ENCODE peak calls at places on chromosomes 2 and 18, in five cellular contexts. One of them, this sample, is unnamed.

GRCh38 chr2:127394464-127394863 is 6.7 kb upstream of the MAP3K2 start:
- DNase-seq in hepatocyte: no peak
- DNase-seq in AG04450: no peak
- DNase-seq in uterus: no peak
- DNase-seq in cardiac fibroblast: no peak
- DNase-seq in this sample: no peak

GRCh38 chr18:77653792-77654191 is 404.1 kb downstream of the GALR1 start:
- DNase-seq in hepatocyte: no peak
- DNase-seq in AG04450: no peak
- DNase-seq in uterus: no peak
- DNase-seq in cardiac fibroblast: no peak
- DNase-seq in this sample: no peak

GRCh38 chr2:55033076-55033742 is 17.0 kb downstream of the RTN4 start:
- DNase-seq in hepatocyte: no peak
- DNase-seq in AG04450: no peak
- DNase-seq in uterus: no peak
- DNase-seq in cardiac fibroblast: no peak
- DNase-seq in this sample: no peak

GRCh38 chr2:57760448-57760847 is 286.2 kb upstream of the VRK2 start:
- DNase-seq in hepatocyte: no peak
- DNase-seq in AG04450: no peak
- DNase-seq in uterus: no peak
- DNase-seq in cardiac fibroblast: no peak
- DNase-seq in this sample: no peak

GRCh38 chr2:191927991-191928390 is 81.1 kb upstream of the CAVIN2 start:
- DNase-seq in hepatocyte: no peak
- DNase-seq in AG04450: no peak
- DNase-seq in uterus: no peak
- DNase-seq in cardiac fibroblast: peak
- DNase-seq in this sample: peak

GRCh38 chr2:223598994-223599645 is 3.0 kb downstream of the SCG2 start:
- DNase-seq in hepatocyte: no peak
- DNase-seq in AG04450: peak
- DNase-seq in uterus: no peak
- DNase-seq in cardiac fibroblast: peak
- DNase-seq in this sample: no peak

GRCh38 chr2:104853926-104854506 is at the start of gene POU3F3:
- DNase-seq in hepatocyte: peak
- DNase-seq in AG04450: no peak
- DNase-seq in uterus: peak
- DNase-seq in cardiac fibroblast: no peak
- DNase-seq in this sample: no peak

GRCh38 chr2:113136828-113137775 is 9.7 kb downstream of the IL1RN start:
- DNase-seq in hepatocyte: peak
- DNase-seq in AG04450: peak
- DNase-seq in uterus: no peak
- DNase-seq in cardiac fibroblast: peak
- DNase-seq in this sample: peak

GRCh38 chr2:21759819-21760218 is 636.1 kb downstream of the TDRD15 start:
- DNase-seq in hepatocyte: no peak
- DNase-seq in AG04450: no peak
- DNase-seq in uterus: no peak
- DNase-seq in cardiac fibroblast: no peak
- DNase-seq in this sample: no peak

GRCh38 chr2:224930124-224930523 is 112.1 kb downstream of the DOCK10 start:
- DNase-seq in hepatocyte: no peak
- DNase-seq in AG04450: no peak
- DNase-seq in uterus: no peak
- DNase-seq in cardiac fibroblast: no peak
- DNase-seq in this sample: no peak

GRCh38 chr2:26612522-26613240 is 28.5 kb downstream of the CIB4 start:
- DNase-seq in hepatocyte: no peak
- DNase-seq in AG04450: no peak
- DNase-seq in uterus: no peak
- DNase-seq in cardiac fibroblast: peak
- DNase-seq in this sample: no peak

GRCh38 chr2:121075641-121076500 is 209.1 kb downstream of the TFCP2L1 start:
- DNase-seq in hepatocyte: no peak
- DNase-seq in AG04450: no peak
- DNase-seq in uterus: peak
- DNase-seq in cardiac fibroblast: peak
- DNase-seq in this sample: peak

GRCh38 chr2:71603311-71603794 is 150.0 kb downstream of the DYSF start:
- DNase-seq in hepatocyte: no peak
- DNase-seq in AG04450: no peak
- DNase-seq in uterus: no peak
- DNase-seq in cardiac fibroblast: peak
- DNase-seq in this sample: no peak

GRCh38 chr2:239660390-239661228 is 259.8 kb upstream of the HDAC4 start:
- DNase-seq in hepatocyte: no peak
- DNase-seq in AG04450: no peak
- DNase-seq in uterus: no peak
- DNase-seq in cardiac fibroblast: no peak
- DNase-seq in this sample: peak
- TF ChIP-seq CTCF in hepatocyte: no peak
- TF ChIP-seq CTCF in AG04450: no peak
- TF ChIP-seq CTCF in uterus: no peak
- TF ChIP-seq CTCF in cardiac fibroblast: no peak
- TF ChIP-seq CTCF in this sample: no peak

DNA sequence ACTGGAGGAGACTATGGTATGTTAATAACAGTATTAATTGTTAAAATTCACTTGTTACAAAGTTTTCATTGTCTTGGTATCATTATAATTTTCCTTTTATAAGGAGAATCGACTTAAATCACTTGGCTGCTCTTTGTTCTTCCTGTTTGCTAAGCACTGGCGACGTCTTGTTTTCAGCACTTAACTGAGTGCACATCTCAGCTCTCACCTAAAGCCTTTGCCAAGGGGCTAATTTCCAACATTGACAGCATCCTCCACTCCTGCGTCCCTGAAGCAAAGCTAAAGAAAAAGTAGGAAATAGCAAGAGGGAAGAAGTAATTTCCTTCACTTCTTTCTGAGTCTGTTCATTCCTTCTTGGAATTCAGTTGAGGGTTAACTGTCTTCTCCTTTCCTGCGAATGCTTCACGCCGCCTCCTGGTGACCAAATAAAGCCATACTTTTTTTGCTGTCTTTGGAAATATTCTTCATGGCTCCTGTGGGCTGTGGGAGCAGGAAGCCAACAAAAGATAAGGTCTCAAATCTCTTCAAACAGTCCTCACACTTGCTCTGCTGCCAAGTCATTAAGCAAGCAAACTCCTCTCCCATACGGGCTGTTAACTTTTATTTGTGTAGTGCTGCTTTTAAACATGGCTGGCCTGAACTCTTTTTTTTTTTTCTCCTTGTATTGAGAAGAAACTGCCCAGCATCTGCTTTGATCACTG is 100.8 kb downstream of the DPP10 start:
- DNase-seq in hepatocyte: peak
- DNase-seq in AG04450: no peak
- DNase-seq in uterus: peak
- DNase-seq in cardiac fibroblast: peak
- DNase-seq in this sample: peak
- TF ChIP-seq CTCF in hepatocyte: peak
- TF ChIP-seq CTCF in AG04450: no peak
- TF ChIP-seq CTCF in uterus: peak
- TF ChIP-seq CTCF in cardiac fibroblast: no peak
- TF ChIP-seq CTCF in this sample: no peak

GRCh38 chr2:187174582-187174981 is 273.5 kb downstream of the CALCRL start:
- DNase-seq in hepatocyte: no peak
- DNase-seq in AG04450: no peak
- DNase-seq in uterus: no peak
- DNase-seq in cardiac fibroblast: peak
- DNase-seq in this sample: no peak
- TF ChIP-seq CTCF in hepatocyte: peak
- TF ChIP-seq CTCF in AG04450: peak
- TF ChIP-seq CTCF in uterus: no peak
- TF ChIP-seq CTCF in cardiac fibroblast: peak
- TF ChIP-seq CTCF in this sample: peak

GRCh38 chr2:195094330-195094729 is 562.7 kb upstream of the SLC39A10 start:
- DNase-seq in hepatocyte: no peak
- DNase-seq in AG04450: no peak
- DNase-seq in uterus: no peak
- DNase-seq in cardiac fibroblast: no peak
- DNase-seq in this sample: peak

GRCh38 chr2:195092341-195092740 is 564.7 kb upstream of the SLC39A10 start:
- DNase-seq in hepatocyte: no peak
- DNase-seq in AG04450: no peak
- DNase-seq in uterus: no peak
- DNase-seq in cardiac fibroblast: no peak
- DNase-seq in this sample: no peak
- TF ChIP-seq CTCF in hepatocyte: no peak
- TF ChIP-seq CTCF in AG04450: no peak
- TF ChIP-seq CTCF in uterus: no peak
- TF ChIP-seq CTCF in cardiac fibroblast: no peak
- TF ChIP-seq CTCF in this sample: no peak

GRCh38 chr2:16526193-16526592 is 139.4 kb downstream of the CYRIA start:
- DNase-seq in hepatocyte: no peak
- DNase-seq in AG04450: no peak
- DNase-seq in uterus: no peak
- DNase-seq in cardiac fibroblast: no peak
- DNase-seq in this sample: no peak

GRCh38 chr2:16522031-16522818 is 143.4 kb downstream of the CYRIA start:
- DNase-seq in hepatocyte: peak
- DNase-seq in AG04450: no peak
- DNase-seq in uterus: no peak
- DNase-seq in cardiac fibroblast: no peak
- DNase-seq in this sample: no peak

GRCh38 chr2:16525265-16525887 is 140.3 kb downstream of the CYRIA start:
- DNase-seq in hepatocyte: peak
- DNase-seq in AG04450: no peak
- DNase-seq in uterus: no peak
- DNase-seq in cardiac fibroblast: peak
- DNase-seq in this sample: peak
- TF ChIP-seq CTCF in hepatocyte: peak
- TF ChIP-seq CTCF in AG04450: peak
- TF ChIP-seq CTCF in uterus: no peak
- TF ChIP-seq CTCF in cardiac fibroblast: peak
- TF ChIP-seq CTCF in this sample: peak

DNA sequence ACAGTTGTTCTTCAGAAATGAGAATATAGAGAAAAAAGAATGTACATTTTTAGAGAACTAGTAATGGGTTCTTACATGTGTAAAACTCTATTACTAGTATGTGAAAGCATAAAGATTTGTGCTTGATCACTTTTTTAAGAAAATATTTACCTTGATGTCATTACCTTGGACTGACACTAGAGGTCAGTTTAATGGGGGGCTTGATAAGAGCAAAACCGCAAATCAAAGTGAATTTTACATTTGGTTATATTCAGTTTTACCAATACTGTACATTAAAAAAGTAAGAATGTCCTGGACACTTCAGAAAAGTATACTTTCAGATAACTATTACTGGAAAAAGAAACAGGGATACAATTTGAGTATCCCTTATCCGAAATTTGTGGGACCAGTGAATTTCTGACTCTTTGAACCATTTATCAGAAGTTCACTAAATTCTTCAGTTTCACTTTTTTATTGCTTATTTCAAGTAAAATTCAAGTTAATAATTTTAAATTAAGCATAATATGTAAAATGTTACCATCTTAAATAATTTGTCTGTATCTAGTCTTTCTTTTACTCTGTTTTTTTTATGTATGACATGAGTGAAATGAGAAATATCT is 1149.5 kb downstream of the DSC3 start:
- DNase-seq in hepatocyte: no peak
- DNase-seq in AG04450: no peak
- DNase-seq in uterus: no peak
- DNase-seq in cardiac fibroblast: peak
- DNase-seq in this sample: peak
- TF ChIP-seq CTCF in hepatocyte: peak
- TF ChIP-seq CTCF in AG04450: peak
- TF ChIP-seq CTCF in uterus: no peak
- TF ChIP-seq CTCF in cardiac fibroblast: peak
- TF ChIP-seq CTCF in this sample: peak

DNA sequence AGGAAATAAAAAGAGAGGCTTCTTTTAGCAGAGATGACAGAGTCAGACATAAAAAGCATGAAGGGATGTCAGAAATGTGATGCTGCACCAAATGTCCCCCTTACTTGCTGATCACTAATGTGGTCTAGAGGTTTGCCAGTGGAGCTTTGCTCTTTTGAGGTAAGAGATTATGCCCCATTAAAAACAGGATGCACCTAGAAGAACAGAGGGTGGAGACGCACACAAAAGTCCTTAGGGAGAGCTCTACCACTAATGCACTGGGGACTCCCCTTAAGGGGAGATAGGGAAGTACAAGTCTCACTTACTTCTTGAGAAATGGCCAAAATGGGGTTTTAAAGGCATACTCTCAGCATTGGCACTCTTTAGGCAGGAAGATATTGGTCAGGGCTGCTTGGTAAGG is 16.8 kb upstream of the SCYGR1 start:
- DNase-seq in hepatocyte: no peak
- DNase-seq in AG04450: no peak
- DNase-seq in uterus: no peak
- DNase-seq in cardiac fibroblast: no peak
- DNase-seq in this sample: no peak
- TF ChIP-seq CTCF in hepatocyte: no peak
- TF ChIP-seq CTCF in AG04450: no peak
- TF ChIP-seq CTCF in uterus: no peak
- TF ChIP-seq CTCF in cardiac fibroblast: no peak
- TF ChIP-seq CTCF in this sample: no peak

GRCh38 chr2:24024018-24024417 is 14.1 kb downstream of the MFSD2B start:
- DNase-seq in hepatocyte: no peak
- DNase-seq in AG04450: no peak
- DNase-seq in uterus: no peak
- DNase-seq in cardiac fibroblast: peak
- DNase-seq in this sample: peak

GRCh38 chr2:24022975-24023575 is 13.2 kb downstream of the MFSD2B start:
- DNase-seq in hepatocyte: no peak
- DNase-seq in AG04450: no peak
- DNase-seq in uterus: no peak
- DNase-seq in cardiac fibroblast: no peak
- DNase-seq in this sample: no peak

GRCh38 chr2:24022324-24022974 is 12.6 kb downstream of the MFSD2B start:
- DNase-seq in hepatocyte: no peak
- DNase-seq in AG04450: no peak
- DNase-seq in uterus: no peak
- DNase-seq in cardiac fibroblast: no peak
- DNase-seq in this sample: no peak

GRCh38 chr2:24019729-24020128 is 9.8 kb downstream of the MFSD2B start:
- DNase-seq in hepatocyte: no peak
- DNase-seq in AG04450: no peak
- DNase-seq in uterus: no peak
- DNase-seq in cardiac fibroblast: no peak
- DNase-seq in this sample: no peak

GRCh38 chr2:24021122-24021998 is 11.5 kb downstream of the MFSD2B start:
- DNase-seq in hepatocyte: no peak
- DNase-seq in AG04450: no peak
- DNase-seq in uterus: no peak
- DNase-seq in cardiac fibroblast: no peak
- DNase-seq in this sample: peak
- TF ChIP-seq CTCF in hepatocyte: peak
- TF ChIP-seq CTCF in AG04450: no peak
- TF ChIP-seq CTCF in uterus: no peak
- TF ChIP-seq CTCF in cardiac fibroblast: peak
- TF ChIP-seq CTCF in this sample: peak